ENCODE peak calls at places on chromosomes 7 and 10, in four cellular contexts. R is Daoy, E is NCI-H1092 treated with DMSO at 0.1 percent for 48 hours, M is fibroblast of pulmonary artery. A is an unnamed sample.
A peak's percentile ranks its signal among the peaks of the same experiment; 100 is the strongest.

GRCh38 chr10:71745659-71746250 is 26.2 kb upstream of the C10orf105 start:
- DNase-seq in R (no peak), E (no peak), M (no peak), A (no peak)

GRCh38 chr7:44194069-44194468 is 4.8 kb upstream of the GCK start:
- DNase-seq in R (peak; percentile 75), E (no peak), M (peak; percentile 23), A (no peak)

GRCh38 chr7:68288099-68288498 is 1291.5 kb downstream of the TYW1 start:
- DNase-seq in R (no peak), E (peak; percentile 68), M (no peak), A (no peak)

GRCh38 chr7:139893999-139894398 is 64.9 kb downstream of the TBXAS1 start:
- DNase-seq in R (no peak), E (no peak), M (no peak), A (no peak)

GRCh38 chr10:101965075-101965765 is 90.8 kb downstream of the ARMH3 start:
- DNase-seq in R (no peak), E (no peak), M (no peak), A (no peak)

GRCh38 chr7:96521068-96521629 is 188.5 kb downstream of the SEM1 start:
- DNase-seq in R (no peak), E (no peak), M (no peak), A (no peak)

GRCh38 chr7:31133497-31133896 is 81.4 kb downstream of the ADCYAP1R1 start:
- DNase-seq in R (no peak), E (no peak), M (peak; percentile 18), A (no peak)

GRCh38 chr10:104816501-104816900 is 175.4 kb downstream of the SORCS3 start:
- DNase-seq in R (no peak), E (no peak), M (no peak), A (peak; percentile 88)

GRCh38 chr10:30215631-30216030 is 133.4 kb downstream of the MTPAP start:
- DNase-seq in R (no peak), E (no peak), M (peak; percentile 39), A (no peak)

GRCh38 chr7:73912223-73912622 is 51.3 kb downstream of the TMEM270 start:
- DNase-seq in R (no peak), E (no peak), M (no peak), A (peak; percentile 19)

GRCh38 chr7:129721139-129721538 is 109.6 kb downstream of the NRF1 start:
- DNase-seq in R (no peak), E (no peak), M (peak; percentile 53), A (no peak)

GRCh38 chr10:44334621-44335184 is 50.2 kb downstream of the CXCL12 start:
- DNase-seq in R (peak; percentile 32), E (no peak), M (peak; percentile 42), A (peak; percentile 51)

GRCh38 chr10:128895473-128895872 is 571.6 kb upstream of the MGMT start:
- DNase-seq in R (no peak), E (no peak), M (no peak), A (no peak)

GRCh38 chr7:15489383-15489782 is 72.4 kb downstream of the AGMO start:
- DNase-seq in R (no peak), E (no peak), M (no peak), A (peak; percentile 49)

GRCh38 chr7:157413881-157414701 is 77.3 kb downstream of the DNAJB6 start:
- DNase-seq in R (no peak), E (no peak), M (no peak), A (no peak)

GRCh38 chr7:83162402-83163256 is at the start of gene PCLO:
- DNase-seq in R (peak; percentile 96), E (peak; percentile 97), M (peak; percentile 47), A (peak; percentile 97)

GRCh38 chr7:134660242-134660785 is 13.7 kb downstream of the BPGM start:
- DNase-seq in R (peak; percentile 37), E (no peak), M (no peak), A (peak; percentile 66)